ENCODE peak calls at places on chromosomes 1 and 21, in four cellular contexts. One of them, this sample, is unnamed.

GRCh38 chr1:235079443-235079967 is 49.1 kb downstream of the TOMM20 start:
- DNase-seq in activated CD4-positive, alpha-beta T cell treated with anti-CD3 and anti-CD28 coated beads for 24 hours: no peak
- DNase-seq in NCI-H748 treated with DMSO at 0.1 percent for 48 hours: no peak
- DNase-seq in endothelial cell: no peak
- DNase-seq in this sample: peak

GRCh38 chr1:32536117-32536516 is 3.1 kb upstream of the ZBTB8A start:
- DNase-seq in activated CD4-positive, alpha-beta T cell treated with anti-CD3 and anti-CD28 coated beads for 24 hours: no peak
- DNase-seq in NCI-H748 treated with DMSO at 0.1 percent for 48 hours: no peak
- DNase-seq in endothelial cell: no peak
- DNase-seq in this sample: no peak

GRCh38 chr1:161122967-161123366 is 5.1 kb downstream of the NIT1 start:
- DNase-seq in activated CD4-positive, alpha-beta T cell treated with anti-CD3 and anti-CD28 coated beads for 24 hours: no peak
- DNase-seq in NCI-H748 treated with DMSO at 0.1 percent for 48 hours: no peak
- DNase-seq in endothelial cell: no peak
- DNase-seq in this sample: no peak

GRCh38 chr1:18178125-18178524 is 70.5 kb downstream of the IGSF21 start:
- DNase-seq in activated CD4-positive, alpha-beta T cell treated with anti-CD3 and anti-CD28 coated beads for 24 hours: no peak
- DNase-seq in NCI-H748 treated with DMSO at 0.1 percent for 48 hours: no peak
- DNase-seq in endothelial cell: no peak
- DNase-seq in this sample: no peak

GRCh38 chr1:225766967-225767413 is 10.6 kb upstream of the SRP9 start:
- DNase-seq in activated CD4-positive, alpha-beta T cell treated with anti-CD3 and anti-CD28 coated beads for 24 hours: no peak
- DNase-seq in NCI-H748 treated with DMSO at 0.1 percent for 48 hours: no peak
- DNase-seq in endothelial cell: no peak
- DNase-seq in this sample: peak

GRCh38 chr1:3393024-3393986 is 61.2 kb upstream of the ARHGEF16 start:
- DNase-seq in activated CD4-positive, alpha-beta T cell treated with anti-CD3 and anti-CD28 coated beads for 24 hours: no peak
- DNase-seq in NCI-H748 treated with DMSO at 0.1 percent for 48 hours: no peak
- DNase-seq in endothelial cell: peak
- DNase-seq in this sample: no peak

GRCh38 chr1:66012076-66012769 is 219.5 kb downstream of the PDE4B start:
- DNase-seq in activated CD4-positive, alpha-beta T cell treated with anti-CD3 and anti-CD28 coated beads for 24 hours: no peak
- DNase-seq in NCI-H748 treated with DMSO at 0.1 percent for 48 hours: no peak
- DNase-seq in endothelial cell: no peak
- DNase-seq in this sample: no peak

GRCh38 chr1:46248122-46248920 is 758 bp downstream of the RAD54L start:
- DNase-seq in activated CD4-positive, alpha-beta T cell treated with anti-CD3 and anti-CD28 coated beads for 24 hours: peak
- DNase-seq in NCI-H748 treated with DMSO at 0.1 percent for 48 hours: peak
- DNase-seq in endothelial cell: peak
- DNase-seq in this sample: peak

GRCh38 chr1:26021647-26022403 is at the start of gene EXTL1:
- DNase-seq in activated CD4-positive, alpha-beta T cell treated with anti-CD3 and anti-CD28 coated beads for 24 hours: no peak
- DNase-seq in NCI-H748 treated with DMSO at 0.1 percent for 48 hours: no peak
- DNase-seq in endothelial cell: peak
- DNase-seq in this sample: no peak

GRCh38 chr1:16124377-16125087 is 31.3 kb downstream of the EPHA2 start:
- DNase-seq in activated CD4-positive, alpha-beta T cell treated with anti-CD3 and anti-CD28 coated beads for 24 hours: no peak
- DNase-seq in NCI-H748 treated with DMSO at 0.1 percent for 48 hours: no peak
- DNase-seq in endothelial cell: no peak
- DNase-seq in this sample: no peak

GRCh38 chr1:243261389-243261788 is 5.5 kb downstream of the SDCCAG8 start:
- DNase-seq in activated CD4-positive, alpha-beta T cell treated with anti-CD3 and anti-CD28 coated beads for 24 hours: no peak
- DNase-seq in NCI-H748 treated with DMSO at 0.1 percent for 48 hours: no peak
- DNase-seq in endothelial cell: no peak
- DNase-seq in this sample: no peak

GRCh38 chr1:38045431-38046332 is 911 bp downstream of the POU3F1 start:
- DNase-seq in activated CD4-positive, alpha-beta T cell treated with anti-CD3 and anti-CD28 coated beads for 24 hours: no peak
- DNase-seq in NCI-H748 treated with DMSO at 0.1 percent for 48 hours: no peak
- DNase-seq in endothelial cell: no peak
- DNase-seq in this sample: no peak

GRCh38 chr1:229230893-229231753 is 39.8 kb upstream of the RAB4A start:
- DNase-seq in activated CD4-positive, alpha-beta T cell treated with anti-CD3 and anti-CD28 coated beads for 24 hours: no peak
- DNase-seq in NCI-H748 treated with DMSO at 0.1 percent for 48 hours: peak
- DNase-seq in endothelial cell: no peak
- DNase-seq in this sample: no peak

GRCh38 chr21:42784276-42784675 is 95.1 kb downstream of the WDR4 start:
- DNase-seq in activated CD4-positive, alpha-beta T cell treated with anti-CD3 and anti-CD28 coated beads for 24 hours: no peak
- DNase-seq in NCI-H748 treated with DMSO at 0.1 percent for 48 hours: no peak
- DNase-seq in endothelial cell: peak
- DNase-seq in this sample: no peak

GRCh38 chr1:83706354-83706938 is 292.5 kb downstream of the TTLL7 start:
- DNase-seq in activated CD4-positive, alpha-beta T cell treated with anti-CD3 and anti-CD28 coated beads for 24 hours: no peak
- DNase-seq in NCI-H748 treated with DMSO at 0.1 percent for 48 hours: no peak
- DNase-seq in endothelial cell: no peak
- DNase-seq in this sample: no peak

GRCh38 chr1:16145030-16145987 is 10.6 kb downstream of the EPHA2 start:
- DNase-seq in activated CD4-positive, alpha-beta T cell treated with anti-CD3 and anti-CD28 coated beads for 24 hours: no peak
- DNase-seq in NCI-H748 treated with DMSO at 0.1 percent for 48 hours: no peak
- DNase-seq in endothelial cell: peak
- DNase-seq in this sample: peak

GRCh38 chr1:171127481-171127880 is 36.8 kb downstream of the FMO3 start:
- DNase-seq in activated CD4-positive, alpha-beta T cell treated with anti-CD3 and anti-CD28 coated beads for 24 hours: no peak
- DNase-seq in NCI-H748 treated with DMSO at 0.1 percent for 48 hours: no peak
- DNase-seq in endothelial cell: no peak
- DNase-seq in this sample: peak

GRCh38 chr1:68917456-68917855 is 420.6 kb upstream of the DEPDC1 start:
- DNase-seq in activated CD4-positive, alpha-beta T cell treated with anti-CD3 and anti-CD28 coated beads for 24 hours: no peak
- DNase-seq in NCI-H748 treated with DMSO at 0.1 percent for 48 hours: no peak
- DNase-seq in endothelial cell: no peak
- DNase-seq in this sample: peak

GRCh38 chr1:156491151-156491949 is 9.2 kb downstream of the MEF2D start:
- DNase-seq in activated CD4-positive, alpha-beta T cell treated with anti-CD3 and anti-CD28 coated beads for 24 hours: no peak
- DNase-seq in NCI-H748 treated with DMSO at 0.1 percent for 48 hours: no peak
- DNase-seq in endothelial cell: no peak
- DNase-seq in this sample: no peak

This sample was measured in renal cortical epithelial cell.